ENCODE peak calls at places on chromosomes 6 and 20, in eight cellular contexts. Q, B, Y, F, Z, L, W and X are unnamed samples.

GRCh38 chr6:143037470-143037869 is 23.2 kb upstream of the AIG1 start:
- DNase-seq in Z (no peak), B (no peak), F (no peak), L (no peak), Q (peak), W (no peak), Y (no peak), X (no peak)

GRCh38 chr6:54802775-54803631 is 43.6 kb upstream of the FAM83B start:
- DNase-seq in F (no peak), Z (no peak), B (peak), Q (peak), Y (no peak), L (no peak), W (peak), X (no peak)

GRCh38 chr6:26246057-26246456 is 118.9 kb upstream of the BTN3A2 start:
- DNase-seq in L (no peak), F (no peak), Y (no peak), Q (no peak), Z (no peak), W (no peak), B (no peak), X (no peak)

GRCh38 chr20:24756292-24757025 is 192.6 kb upstream of the CST7 start:
- DNase-seq in B (no peak), L (no peak), W (no peak), F (no peak), Z (no peak), Y (no peak), Q (no peak), X (no peak)

GRCh38 chr6:39153766-39154397 is 38.9 kb upstream of the SAYSD1 start:
- DNase-seq in Y (no peak), B (no peak), L (no peak), Q (no peak), W (no peak), F (no peak), Z (no peak), X (no peak)

GRCh38 chr6:79872986-79873385 is 74.4 kb downstream of the ELOVL4 start:
- DNase-seq in F (no peak), B (peak), Q (peak), L (no peak), Y (no peak), Z (no peak), W (peak), X (no peak)

GRCh38 chr6:150934380-150934779 is 68.9 kb downstream of the MTHFD1L start:
- DNase-seq in L (no peak), B (peak), F (no peak), Y (no peak), Z (no peak), W (peak), Q (peak), X (peak)

GRCh38 chr6:138682722-138683521 is 90.6 kb upstream of the CCDC28A start:
- DNase-seq in Q (no peak), F (no peak), Y (no peak), B (peak), L (no peak), W (peak), Z (no peak), X (no peak)

GRCh38 chr20:42855896-42856295 is 333.8 kb downstream of the PTPRT start:
- DNase-seq in Z (no peak), B (no peak), Y (no peak), W (no peak), L (no peak), F (no peak), Q (no peak), X (no peak)

GRCh38 chr6:5814116-5814515 is 192.6 kb downstream of the NRN1 start:
- DNase-seq in Q (no peak), B (no peak), Y (no peak), Z (no peak), L (no peak), F (no peak), W (no peak), X (no peak)

GRCh38 chr20:46545077-46545826 is 5.2 kb downstream of the OCSTAMP start:
- DNase-seq in W (no peak), Q (no peak), F (no peak), B (no peak), Y (no peak), L (no peak), Z (no peak), X (no peak)

GRCh38 chr6:169830876-169831275 is 79.5 kb downstream of the ERMARD start:
- DNase-seq in Q (no peak), Z (no peak), W (no peak), F (no peak), L (peak), Y (no peak), B (no peak), X (no peak)

GRCh38 chr20:6232436-6232835 is 109.6 kb upstream of the FERMT1 start:
- DNase-seq in Z (no peak), Q (no peak), F (no peak), W (peak), Y (no peak), B (no peak), L (no peak), X (no peak)

GRCh38 chr6:130293800-130294199 is 71.0 kb upstream of the SAMD3 start:
- DNase-seq in L (peak), Z (no peak), Q (no peak), F (peak), B (peak), W (peak), Y (no peak), X (peak)

GRCh38 chr6:4518506-4518905 is 257.7 kb upstream of the CDYL start:
- DNase-seq in Y (no peak), F (no peak), B (peak), W (peak), Q (no peak), Z (no peak), L (no peak), X (no peak)

GRCh38 chr20:36493801-36494114 is 47.6 kb upstream of the MYL9 start:
- DNase-seq in L (no peak), W (peak), Z (peak), B (peak), Q (no peak), F (no peak), Y (peak), X (peak)

GRCh38 chr6:165661416-165662001 is 1.5 kb downstream of the PDE10A start:
- DNase-seq in W (peak), Q (no peak), Y (no peak), F (no peak), B (no peak), Z (no peak), L (peak), X (no peak)

GRCh38 chr20:10359621-10360040 is 74.4 kb downstream of the MKKS start:
- DNase-seq in Y (no peak), Q (no peak), F (peak), W (peak), L (no peak), Z (no peak), B (peak), X (no peak)

GRCh38 chr6:3457710-3458605 is 1.1 kb upstream of the SLC22A23 start:
- DNase-seq in F (peak), L (peak), B (peak), Y (no peak), Q (no peak), Z (peak), W (peak), X (no peak)

GRCh38 chr6:18022398-18023231 is 35.2 kb upstream of the KIF13A start:
- DNase-seq in L (peak), Q (peak), Y (no peak), W (peak), Z (no peak), B (peak), F (peak), X (peak)

GRCh38 chr6:10411131-10411914 is 3.6 kb downstream of the TFAP2A start:
- DNase-seq in Z (no peak), L (peak), W (no peak), B (no peak), F (no peak), Q (no peak), Y (no peak), X (no peak)

GRCh38 chr6:10410214-10410873 is 4.5 kb downstream of the TFAP2A start:
- DNase-seq in L (no peak), B (no peak), F (no peak), Y (no peak), Q (no peak), W (no peak), Z (no peak), X (no peak)

GRCh38 chr6:10412165-10412947 is 2.5 kb downstream of the TFAP2A start:
- DNase-seq in Q (no peak), B (peak), F (no peak), Z (no peak), W (peak), Y (no peak), L (peak), X (no peak)

GRCh38 chr6:10412948-10413849 is 1.7 kb downstream of the TFAP2A start:
- DNase-seq in B (no peak), Z (no peak), W (no peak), Y (no peak), Q (no peak), L (peak), F (no peak), X (no peak)

DNA sequence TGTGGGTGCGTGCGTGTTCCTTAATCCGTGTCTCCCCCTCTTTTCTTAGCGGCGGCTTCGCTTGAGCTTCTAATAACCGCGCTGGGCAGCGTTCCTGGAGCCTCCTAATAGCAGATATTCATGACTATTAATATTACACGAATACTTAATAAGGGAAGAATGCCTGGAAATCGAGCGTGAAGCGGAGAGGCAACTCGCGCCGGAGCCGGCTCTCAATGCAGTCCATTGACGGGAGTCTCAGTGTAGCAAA is 3.0 kb downstream of the TFAP2A start:
- DNase-seq in W (no peak), B (peak), Y (no peak), Z (no peak), L (no peak), Q (no peak), F (peak), X (no peak)
- H3K4me3 ChIP-seq in W (peak), B (peak), Y (peak), Z (peak), L (peak), Q (peak), F (peak), X (peak)

GRCh38 chr6:124990988-124991387 is 28.8 kb downstream of the RNF217 start:
- DNase-seq in Z (no peak), B (no peak), F (no peak), Q (no peak), Y (no peak), L (no peak), W (no peak), X (no peak)
- H3K4me3 ChIP-seq in Z (no peak), B (no peak), F (no peak), Q (no peak), Y (no peak), L (no peak), W (no peak), X (no peak)

GRCh38 chr6:86686496-86686895 is 250.8 kb upstream of the HTR1E start:
- DNase-seq in W (no peak), L (no peak), Y (no peak), B (no peak), Z (no peak), Q (peak), F (no peak), X (no peak)

GRCh38 chr6:86685230-86685797 is 252.0 kb upstream of the HTR1E start:
- DNase-seq in Q (no peak), Y (no peak), B (no peak), Z (no peak), W (no peak), L (no peak), F (no peak), X (no peak)

GRCh38 chr6:86682297-86682696 is 255.0 kb upstream of the HTR1E start:
- DNase-seq in B (no peak), L (no peak), F (no peak), Y (no peak), W (no peak), Z (no peak), Q (no peak), X (no peak)

DNA sequence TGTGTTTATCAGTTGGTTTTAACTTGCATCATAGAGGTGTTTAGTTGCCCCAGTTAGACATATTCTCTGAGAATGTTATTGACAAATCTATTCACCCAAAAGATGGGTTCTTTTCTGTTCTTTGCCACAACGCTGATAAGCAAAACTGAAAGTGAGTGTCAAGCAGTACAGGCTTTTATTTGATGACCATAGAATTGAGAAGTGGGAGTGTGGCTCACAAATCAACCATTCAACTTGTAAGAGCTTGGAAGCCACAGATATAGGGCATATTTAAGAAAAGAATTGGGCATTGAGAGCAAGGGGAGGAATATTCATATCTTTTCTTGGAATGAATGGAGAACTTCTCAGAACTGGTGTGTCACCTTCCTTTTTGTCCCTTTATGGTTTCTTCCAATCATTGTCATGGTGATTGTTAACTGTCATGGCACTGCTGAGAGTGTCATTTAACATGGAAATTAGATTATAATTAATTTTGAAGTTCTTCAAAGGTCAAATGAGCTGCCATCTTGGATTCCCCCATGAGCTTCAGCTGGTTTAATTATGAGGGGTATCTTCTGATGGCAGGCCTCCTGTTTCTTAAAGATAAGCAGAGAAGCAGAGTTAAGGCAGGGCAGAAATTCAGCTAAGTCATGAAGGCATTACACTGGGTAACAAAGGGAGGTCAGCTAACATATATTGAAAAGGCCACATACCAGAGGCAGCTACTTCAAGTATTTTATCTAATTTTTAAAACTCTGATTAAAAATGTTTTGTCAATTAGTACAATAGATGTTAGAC is 254.0 kb upstream of the HTR1E start:
- DNase-seq in B (no peak), Z (no peak), F (no peak), W (no peak), L (no peak), Y (no peak), Q (no peak), X (no peak)
- H3K4me3 ChIP-seq in B (no peak), Z (no peak), F (no peak), W (no peak), L (no peak), Y (no peak), Q (no peak), X (no peak)

DNA sequence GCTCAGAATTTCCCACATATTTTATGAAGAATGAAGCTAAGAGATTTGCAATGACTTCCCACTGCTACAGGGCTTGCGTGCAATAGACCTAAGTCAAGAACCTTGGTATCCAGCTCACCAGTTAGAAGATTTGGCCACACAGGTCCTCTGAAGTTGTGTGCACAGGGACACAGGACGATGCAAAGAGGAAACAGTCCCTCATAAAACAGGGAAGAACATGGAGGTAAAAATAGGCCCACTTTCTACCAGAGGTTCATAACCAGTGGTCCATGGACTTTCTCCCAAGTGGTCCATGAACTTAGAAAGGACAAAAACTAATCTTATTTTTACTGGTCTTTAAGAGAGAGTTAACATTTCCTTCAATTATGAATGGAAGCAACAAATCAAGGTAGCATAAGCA is 1.3 kb downstream of the ZKSCAN4 start:
- DNase-seq in B (no peak), W (no peak), F (no peak), L (no peak), Y (no peak), Z (no peak), Q (no peak), X (no peak)
- H3K4me3 ChIP-seq in B (peak), W (no peak), F (no peak), L (peak), Y (no peak), Z (peak), Q (no peak), X (peak)

GRCh38 chr6:37704923-37705238 is 7.2 kb upstream of the MDGA1 start:
- DNase-seq in F (no peak), W (no peak), B (no peak), L (no peak), Q (no peak), Z (no peak), Y (no peak), X (no peak)
- H3K4me3 ChIP-seq in F (peak), W (peak), B (no peak), L (peak), Q (peak), Z (peak), Y (peak), X (peak)

DNA sequence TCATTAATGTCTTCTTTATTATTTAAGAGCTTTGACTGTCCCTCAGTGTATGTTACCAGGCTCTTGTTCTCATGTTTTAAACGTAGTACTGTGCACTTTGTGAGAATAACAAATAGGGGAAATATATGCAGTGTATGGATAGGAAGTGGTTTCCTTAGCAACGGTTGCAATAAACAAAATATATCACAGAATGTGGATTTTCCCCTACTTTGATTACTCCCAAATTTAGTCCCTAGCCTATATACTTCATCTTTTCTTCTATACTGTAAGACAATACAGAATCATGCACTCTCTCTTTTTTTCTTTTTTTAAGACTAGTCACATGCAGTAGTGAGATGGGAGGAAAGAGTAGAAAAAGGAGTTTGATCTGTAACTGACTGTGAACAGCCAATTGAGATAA is 123.8 kb upstream of the AKIRIN2 start:
- DNase-seq in Y (no peak), F (peak), L (no peak), W (no peak), B (no peak), Q (no peak), Z (no peak), X (no peak)
- H3K4me3 ChIP-seq in Y (no peak), F (no peak), L (no peak), W (no peak), B (no peak), Q (no peak), Z (no peak), X (no peak)

GRCh38 chr20:38143646-38144554 is 21.2 kb downstream of the TGM2 start:
- DNase-seq in F (peak), B (peak), Z (no peak), Y (peak), Q (peak), L (no peak), W (peak), X (peak)
- H3K4me3 ChIP-seq in F (no peak), B (no peak), Z (no peak), Y (no peak), Q (no peak), L (no peak), W (no peak), X (no peak)

GRCh38 chr20:45294003-45294368 is 12.7 kb upstream of the RBPJL start:
- DNase-seq in Y (no peak), W (no peak), L (no peak), F (no peak), Z (no peak), Q (no peak), B (no peak), X (no peak)
- H3K4me3 ChIP-seq in Y (no peak), W (peak), L (no peak), F (no peak), Z (peak), Q (no peak), B (peak), X (no peak)

GRCh38 chr6:15077964-15078363 is 167.9 kb upstream of the JARID2 start:
- DNase-seq in B (no peak), F (no peak), Y (no peak), W (no peak), L (peak), Q (no peak), Z (no peak), X (no peak)
- H3K4me3 ChIP-seq in B (no peak), F (no peak), Y (no peak), W (no peak), L (no peak), Q (no peak), Z (no peak), X (no peak)